ENCODE peak calls at places on chromosomes 4 and X, in five cellular contexts. M, W, U, O and H are unnamed samples.

GRCh38 chrX:109553862-109554261 is 17.2 kb downstream of the NXT2 start:
- DNase-seq in M (no peak), W (no peak), U (no peak), O (no peak), H (no peak)

GRCh38 chr4:40587826-40588225 is 41.8 kb downstream of the RBM47 start:
- DNase-seq in M (no peak), W (no peak), U (no peak), O (no peak), H (no peak)

GRCh38 chrX:48864210-48864609 is 28.8 kb upstream of the PCSK1N start:
- DNase-seq in M (no peak), W (no peak), U (no peak), O (no peak), H (no peak)

GRCh38 chrX:7606253-7606652 is 236.7 kb upstream of the VCX start:
- DNase-seq in M (no peak), W (no peak), U (no peak), O (no peak), H (no peak)

GRCh38 chr4:112938461-112939058 is 110.9 kb upstream of the ANK2 start:
- DNase-seq in M (no peak), W (peak; percentile 64), U (no peak), O (no peak), H (no peak)

GRCh38 chr4:102036619-102037376 is 246.3 kb downstream of the BANK1 start:
- DNase-seq in M (no peak), W (no peak), U (no peak), O (no peak), H (no peak)

GRCh38 chr4:1792832-1793495 is at the start of gene FGFR3:
- DNase-seq in M (peak; percentile 18), W (peak; percentile 85), U (no peak), O (no peak), H (no peak)

GRCh38 chr4:8549352-8549931 is 30.8 kb upstream of the GPR78 start:
- DNase-seq in M (no peak), W (no peak), U (peak; percentile 57), O (no peak), H (no peak)

GRCh38 chr4:151955721-151956340 is 195.0 kb upstream of the GATB start:
- DNase-seq in M (no peak), W (no peak), U (no peak), O (no peak), H (no peak)

GRCh38 chr4:174490356-174490969 is 31.8 kb downstream of the HPGD start:
- DNase-seq in M (no peak), W (no peak), U (no peak), O (no peak), H (no peak)

GRCh38 chr4:85376285-85376684 is 98.7 kb upstream of the ARHGAP24 start:
- DNase-seq in M (no peak), W (no peak), U (no peak), O (no peak), H (no peak)

GRCh38 chrX:68989865-68990606 is 161.2 kb downstream of the EFNB1 start:
- DNase-seq in M (no peak), W (peak; percentile 79), U (peak; percentile 82), O (no peak), H (no peak)

GRCh38 chr4:4574792-4575191 is 32.9 kb upstream of the STX18 start:
- DNase-seq in M (no peak), W (peak; percentile 28), U (no peak), O (peak; percentile 87), H (no peak)

GRCh38 chrX:11329016-11329415 is 35.8 kb downstream of the AMELX start:
- DNase-seq in M (no peak), W (no peak), U (no peak), O (no peak), H (no peak)

GRCh38 chrX:43500240-43500639 is 155.9 kb upstream of the MAOA start:
- DNase-seq in M (no peak), W (peak; percentile 45), U (no peak), O (no peak), H (no peak)

GRCh38 chr4:15320116-15320515 is 107.7 kb upstream of the C1QTNF7 start:
- DNase-seq in M (no peak), W (no peak), U (no peak), O (no peak), H (no peak)

GRCh38 chr4:2436301-2436700 is 17.5 kb downstream of the CFAP99 start:
- DNase-seq in M (no peak), W (no peak), U (no peak), O (no peak), H (no peak)

GRCh38 chr4:6147441-6147840 is 52.9 kb downstream of the JAKMIP1 start:
- DNase-seq in M (no peak), W (no peak), U (peak; percentile 33), O (no peak), H (no peak)

GRCh38 chr4:13367244-13367643 is 116.9 kb downstream of the RAB28 start:
- DNase-seq in M (no peak), W (no peak), U (no peak), O (no peak), H (no peak)

GRCh38 chrX:130669233-130669632 is 233.8 kb downstream of the ENOX2 start:
- DNase-seq in M (no peak), W (no peak), U (no peak), O (no peak), H (no peak)

GRCh38 chrX:40855411-40855810 is 120.1 kb upstream of the MED14 start:
- DNase-seq in M (no peak), W (no peak), U (no peak), O (no peak), H (no peak)

GRCh38 chr4:65599335-65599734 is 71.0 kb downstream of the EPHA5 start:
- DNase-seq in M (no peak), W (no peak), U (no peak), O (no peak), H (no peak)

GRCh38 chrX:39957816-39958561 is 139.8 kb downstream of the BCOR start:
- DNase-seq in M (no peak), W (no peak), U (no peak), O (no peak), H (no peak)

GRCh38 chrX:40279762-40280161 is 182.0 kb upstream of the BCOR start:
- DNase-seq in M (no peak), W (no peak), U (no peak), O (no peak), H (no peak)

GRCh38 chrX:11555759-11556158 is 110.0 kb downstream of the ARHGAP6 start:
- DNase-seq in M (no peak), W (no peak), U (no peak), O (no peak), H (no peak)

GRCh38 chr4:40685300-40685699 is 55.6 kb upstream of the RBM47 start:
- DNase-seq in M (no peak), W (no peak), U (no peak), O (no peak), H (no peak)

GRCh38 chr4:8891646-8892555 is 20.3 kb upstream of the HMX1 start:
- DNase-seq in M (no peak), W (peak; percentile 52), U (no peak), O (no peak), H (no peak)

GRCh38 chrX:153929576-153929975 is 3.5 kb upstream of the ARHGAP4 start:
- DNase-seq in M (no peak), W (no peak), U (no peak), O (no peak), H (no peak)

GRCh38 chr4:173538148-173538902 is 8.3 kb upstream of the HAND2 start:
- DNase-seq in M (no peak), W (peak; percentile 61), U (peak; percentile 82), O (no peak), H (no peak)